ENCODE peak calls at places on chromosomes 3 and 15, in five cellular contexts. One of them, this sample, is unnamed.

GRCh38 chr3:142987080-142987700 is 14.2 kb upstream of the U2SURP start:
- DNase-seq in fibroblast of pulmonary artery: peak
- DNase-seq in RWPE1: peak
- DNase-seq in GM23338: peak
- DNase-seq in HFFc6: peak
- DNase-seq in this sample: peak

GRCh38 chr15:64441852-64442251 is 18.5 kb upstream of the ZNF609 start:
- DNase-seq in fibroblast of pulmonary artery: no peak
- DNase-seq in GM23338: no peak
- DNase-seq in RWPE1: no peak
- DNase-seq in HFFc6: no peak
- DNase-seq in this sample: no peak

GRCh38 chr3:14262212-14262611 is 83.6 kb downstream of the LSM3 start:
- DNase-seq in RWPE1: no peak
- DNase-seq in HFFc6: no peak
- DNase-seq in GM23338: no peak
- DNase-seq in fibroblast of pulmonary artery: peak
- DNase-seq in this sample: no peak

GRCh38 chr15:51550841-51551240 is 71.7 kb downstream of the DMXL2 start:
- DNase-seq in GM23338: no peak
- DNase-seq in HFFc6: no peak
- DNase-seq in fibroblast of pulmonary artery: no peak
- DNase-seq in RWPE1: no peak
- DNase-seq in this sample: no peak

GRCh38 chr3:172181936-172182708 is 142.7 kb downstream of the FNDC3B start:
- DNase-seq in GM23338: no peak
- DNase-seq in HFFc6: peak
- DNase-seq in fibroblast of pulmonary artery: peak
- DNase-seq in RWPE1: peak
- DNase-seq in this sample: no peak

GRCh38 chr3:186425788-186426730 is 64.0 kb upstream of the DGKG start:
- DNase-seq in RWPE1: no peak
- DNase-seq in HFFc6: peak
- DNase-seq in fibroblast of pulmonary artery: peak
- DNase-seq in GM23338: peak
- DNase-seq in this sample: peak

GRCh38 chr3:42892169-42892568 is 13.8 kb upstream of the ZNF662 start:
- DNase-seq in RWPE1: no peak
- DNase-seq in HFFc6: no peak
- DNase-seq in GM23338: no peak
- DNase-seq in fibroblast of pulmonary artery: peak
- DNase-seq in this sample: no peak

GRCh38 chr3:60574046-60574769 is 677.0 kb downstream of the FHIT start:
- DNase-seq in RWPE1: no peak
- DNase-seq in GM23338: no peak
- DNase-seq in fibroblast of pulmonary artery: no peak
- DNase-seq in HFFc6: no peak
- DNase-seq in this sample: no peak

GRCh38 chr3:43369404-43370345 is 83.3 kb downstream of the SNRK start:
- DNase-seq in fibroblast of pulmonary artery: no peak
- DNase-seq in HFFc6: no peak
- DNase-seq in GM23338: no peak
- DNase-seq in RWPE1: no peak
- DNase-seq in this sample: no peak

GRCh38 chr3:70531063-70531657 is 218.7 kb upstream of the MDFIC2 start:
- DNase-seq in GM23338: peak
- DNase-seq in HFFc6: peak
- DNase-seq in fibroblast of pulmonary artery: peak
- DNase-seq in RWPE1: peak
- DNase-seq in this sample: peak

GRCh38 chr15:89359471-89360293 is 25.1 kb upstream of the POLG start:
- DNase-seq in fibroblast of pulmonary artery: no peak
- DNase-seq in RWPE1: no peak
- DNase-seq in HFFc6: no peak
- DNase-seq in GM23338: peak
- DNase-seq in this sample: peak

GRCh38 chr3:116386168-116386567 is 59.1 kb downstream of the LSAMP start:
- DNase-seq in fibroblast of pulmonary artery: no peak
- DNase-seq in GM23338: no peak
- DNase-seq in HFFc6: no peak
- DNase-seq in RWPE1: no peak
- DNase-seq in this sample: no peak

GRCh38 chr15:27906802-27907201 is 192.3 kb downstream of the OCA2 start:
- DNase-seq in RWPE1: no peak
- DNase-seq in GM23338: no peak
- DNase-seq in HFFc6: no peak
- DNase-seq in fibroblast of pulmonary artery: no peak
- DNase-seq in this sample: no peak

GRCh38 chr15:36590838-36591237 is 11.4 kb downstream of the CDIN1 start:
- DNase-seq in fibroblast of pulmonary artery: peak
- DNase-seq in GM23338: no peak
- DNase-seq in RWPE1: no peak
- DNase-seq in HFFc6: peak
- DNase-seq in this sample: no peak

GRCh38 chr3:171049831-171050444 is 23.4 kb upstream of the SLC2A2 start:
- DNase-seq in HFFc6: peak
- DNase-seq in RWPE1: peak
- DNase-seq in fibroblast of pulmonary artery: peak
- DNase-seq in GM23338: peak
- DNase-seq in this sample: peak

GRCh38 chr3:32172420-32172819 is 66.0 kb downstream of the GPD1L start:
- DNase-seq in RWPE1: no peak
- DNase-seq in GM23338: no peak
- DNase-seq in fibroblast of pulmonary artery: no peak
- DNase-seq in HFFc6: no peak
- DNase-seq in this sample: no peak

GRCh38 chr3:13111173-13111873 is 38.1 kb upstream of the IQSEC1 start:
- DNase-seq in GM23338: no peak
- DNase-seq in fibroblast of pulmonary artery: no peak
- DNase-seq in RWPE1: no peak
- DNase-seq in HFFc6: no peak
- DNase-seq in this sample: no peak

DNA sequence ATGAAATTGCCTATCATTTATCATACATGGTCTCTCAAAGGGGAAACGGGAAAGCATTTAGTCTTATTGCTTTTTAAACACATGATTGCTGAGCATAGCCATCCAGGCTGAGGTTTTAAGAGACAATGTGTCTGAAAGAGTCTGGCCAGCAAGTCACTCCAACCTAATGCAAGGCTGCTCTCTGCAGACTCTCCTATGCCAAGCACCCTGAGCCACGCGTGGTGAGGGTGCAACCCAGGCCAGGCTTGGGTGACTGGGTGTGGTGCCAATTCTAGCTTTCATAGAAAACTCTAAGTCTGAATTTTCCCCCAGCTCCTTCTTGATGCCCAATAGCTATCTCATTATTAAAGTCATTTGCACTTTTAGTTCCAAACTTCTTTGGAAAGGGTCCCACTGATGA is 200.3 kb downstream of the RPLP1 start:
- DNase-seq in RWPE1: no peak
- DNase-seq in HFFc6: no peak
- DNase-seq in fibroblast of pulmonary artery: no peak
- DNase-seq in GM23338: no peak
- DNase-seq in this sample: no peak
- TF ChIP-seq CTCF in RWPE1: no peak
- TF ChIP-seq CTCF in HFFc6: no peak
- TF ChIP-seq CTCF in fibroblast of pulmonary artery: no peak
- TF ChIP-seq CTCF in GM23338: no peak
- TF ChIP-seq CTCF in this sample: no peak

DNA sequence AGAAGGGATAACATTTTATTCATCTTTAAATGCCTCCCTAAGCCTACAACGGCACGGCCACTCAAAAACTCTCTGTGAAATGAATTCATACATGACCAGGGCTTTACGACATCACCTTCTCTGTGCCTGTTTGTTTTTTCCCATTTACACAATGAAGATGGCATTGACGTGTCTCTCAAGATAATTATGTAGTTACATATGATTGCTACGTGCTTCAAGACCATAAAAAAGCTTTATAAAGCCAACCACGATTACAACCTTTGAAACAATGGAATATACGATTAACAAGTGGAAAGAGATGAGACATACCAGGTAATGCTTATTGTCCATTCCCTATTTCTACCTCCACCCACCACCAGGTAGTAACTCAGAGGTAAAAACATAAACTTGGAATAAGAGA is 168.4 kb downstream of the P3H2 start:
- DNase-seq in RWPE1: no peak
- DNase-seq in HFFc6: no peak
- DNase-seq in GM23338: no peak
- DNase-seq in fibroblast of pulmonary artery: no peak
- DNase-seq in this sample: no peak
- TF ChIP-seq CTCF in RWPE1: no peak
- TF ChIP-seq CTCF in HFFc6: no peak
- TF ChIP-seq CTCF in GM23338: no peak
- TF ChIP-seq CTCF in fibroblast of pulmonary artery: no peak
- TF ChIP-seq CTCF in this sample: no peak

GRCh38 chr3:113557374-113557773 is 25.0 kb downstream of the SIDT1 start:
- DNase-seq in HFFc6: peak
- DNase-seq in fibroblast of pulmonary artery: peak
- DNase-seq in GM23338: peak
- DNase-seq in RWPE1: peak
- DNase-seq in this sample: no peak

GRCh38 chr3:113556556-113557335 is 24.4 kb downstream of the SIDT1 start:
- DNase-seq in RWPE1: no peak
- DNase-seq in HFFc6: no peak
- DNase-seq in GM23338: no peak
- DNase-seq in fibroblast of pulmonary artery: no peak
- DNase-seq in this sample: no peak

GRCh38 chr3:113551821-113552220 is 19.5 kb downstream of the SIDT1 start:
- DNase-seq in GM23338: no peak
- DNase-seq in HFFc6: no peak
- DNase-seq in fibroblast of pulmonary artery: no peak
- DNase-seq in RWPE1: no peak
- DNase-seq in this sample: no peak

GRCh38 chr3:113555138-113555537 is 22.8 kb downstream of the SIDT1 start:
- DNase-seq in RWPE1: no peak
- DNase-seq in HFFc6: no peak
- DNase-seq in GM23338: no peak
- DNase-seq in fibroblast of pulmonary artery: no peak
- DNase-seq in this sample: no peak

GRCh38 chr3:113552851-113553250 is 20.5 kb downstream of the SIDT1 start:
- DNase-seq in RWPE1: no peak
- DNase-seq in GM23338: peak
- DNase-seq in HFFc6: no peak
- DNase-seq in fibroblast of pulmonary artery: no peak
- DNase-seq in this sample: peak
- TF ChIP-seq CTCF in RWPE1: no peak
- TF ChIP-seq CTCF in GM23338: peak
- TF ChIP-seq CTCF in HFFc6: peak
- TF ChIP-seq CTCF in fibroblast of pulmonary artery: no peak
- TF ChIP-seq CTCF in this sample: no peak

GRCh38 chr3:56854856-56855620 is 53.3 kb upstream of the ARHGEF3 start:
- DNase-seq in GM23338: no peak
- DNase-seq in RWPE1: no peak
- DNase-seq in HFFc6: no peak
- DNase-seq in fibroblast of pulmonary artery: no peak
- DNase-seq in this sample: no peak

GRCh38 chr3:56851966-56852884 is 50.5 kb upstream of the ARHGEF3 start:
- DNase-seq in HFFc6: peak
- DNase-seq in GM23338: no peak
- DNase-seq in fibroblast of pulmonary artery: peak
- DNase-seq in RWPE1: peak
- DNase-seq in this sample: no peak

GRCh38 chr3:56856686-56857577 is 55.2 kb upstream of the ARHGEF3 start:
- DNase-seq in HFFc6: no peak
- DNase-seq in GM23338: no peak
- DNase-seq in fibroblast of pulmonary artery: no peak
- DNase-seq in RWPE1: no peak
- DNase-seq in this sample: no peak

GRCh38 chr3:56858331-56858730 is 56.6 kb upstream of the ARHGEF3 start:
- DNase-seq in HFFc6: no peak
- DNase-seq in RWPE1: no peak
- DNase-seq in GM23338: no peak
- DNase-seq in fibroblast of pulmonary artery: no peak
- DNase-seq in this sample: no peak

DNA sequence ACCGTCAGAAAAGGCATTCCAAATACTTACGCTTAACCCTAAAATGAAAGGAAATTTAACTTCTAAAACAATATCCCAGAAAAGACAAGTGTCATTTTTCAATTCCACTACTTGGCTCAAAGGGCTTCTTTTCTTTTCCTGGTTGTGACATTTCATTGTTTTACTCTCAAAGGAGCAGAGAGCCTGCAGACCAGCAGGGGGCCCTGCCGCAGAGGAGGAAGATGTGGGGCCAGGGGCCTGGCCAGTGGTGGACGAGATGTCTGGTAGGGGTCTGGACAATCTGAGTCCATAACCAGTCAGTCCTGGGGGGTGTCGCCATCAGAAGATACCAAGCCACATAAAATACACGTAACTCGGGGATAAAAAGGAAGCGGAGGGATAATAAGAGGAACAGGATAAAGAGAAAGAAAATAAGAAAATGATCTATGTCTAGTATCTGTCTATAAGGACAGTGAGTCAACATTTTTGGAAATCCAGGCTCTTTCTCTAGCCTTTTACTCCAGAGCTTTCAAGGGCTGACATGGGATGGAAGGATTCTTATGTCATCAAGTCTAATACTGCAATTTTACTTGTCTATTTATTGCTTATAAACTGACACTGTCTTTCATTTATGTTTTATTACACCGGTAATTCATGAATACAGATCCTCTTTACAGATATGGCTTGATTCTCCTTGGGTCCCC is 54.2 kb upstream of the ARHGEF3 start:
- DNase-seq in HFFc6: no peak
- DNase-seq in RWPE1: no peak
- DNase-seq in fibroblast of pulmonary artery: peak
- DNase-seq in GM23338: peak
- DNase-seq in this sample: peak
- TF ChIP-seq CTCF in HFFc6: peak
- TF ChIP-seq CTCF in RWPE1: no peak
- TF ChIP-seq CTCF in fibroblast of pulmonary artery: peak
- TF ChIP-seq CTCF in GM23338: peak
- TF ChIP-seq CTCF in this sample: peak

DNA sequence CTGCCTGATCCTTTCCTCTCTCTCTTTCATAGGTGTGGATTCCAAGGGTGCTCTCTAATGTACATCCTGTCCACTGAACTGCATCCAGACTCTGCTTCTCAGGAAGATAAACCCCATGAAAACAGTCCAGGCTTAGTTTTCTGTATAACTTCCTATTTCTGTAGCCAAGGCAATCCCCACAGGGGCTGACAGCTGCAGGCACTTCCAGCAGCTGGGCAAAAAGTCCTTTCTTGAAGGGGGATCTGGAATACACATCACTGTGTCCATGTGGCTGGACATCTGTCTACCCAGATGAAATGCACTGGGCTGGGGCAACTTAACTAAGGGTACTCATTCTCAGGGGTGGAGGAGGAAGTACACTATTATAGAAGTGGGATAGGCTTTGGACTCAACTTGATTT is 72.2 kb downstream of the NR1D2 start:
- DNase-seq in GM23338: no peak
- DNase-seq in HFFc6: no peak
- DNase-seq in RWPE1: no peak
- DNase-seq in fibroblast of pulmonary artery: no peak
- DNase-seq in this sample: no peak
- TF ChIP-seq CTCF in GM23338: no peak
- TF ChIP-seq CTCF in HFFc6: no peak
- TF ChIP-seq CTCF in RWPE1: no peak
- TF ChIP-seq CTCF in fibroblast of pulmonary artery: no peak
- TF ChIP-seq CTCF in this sample: no peak